ENCODE peak calls at places on chromosome 18, in five cellular contexts. One of them, this sample, is unnamed.

GRCh38 chr18:22032392-22032961 is 136.9 kb upstream of the GATA6 start:
- DNase-seq in A549: peak
- DNase-seq in hepatocyte: peak
- DNase-seq in HFF-Myc: peak
- DNase-seq in nephron progenitor cell: no peak
- DNase-seq in this sample: no peak

GRCh38 chr18:75247041-75247551 is 36.5 kb downstream of the TSHZ1 start:
- DNase-seq in A549: no peak
- DNase-seq in hepatocyte: no peak
- DNase-seq in HFF-Myc: no peak
- DNase-seq in nephron progenitor cell: no peak
- DNase-seq in this sample: no peak

GRCh38 chr18:9335255-9336045 is 877 bp downstream of the TWSG1 start:
- DNase-seq in A549: no peak
- DNase-seq in hepatocyte: no peak
- DNase-seq in HFF-Myc: no peak
- DNase-seq in nephron progenitor cell: no peak
- DNase-seq in this sample: no peak

GRCh38 chr18:32714571-32715148 is 58.2 kb downstream of the KLHL14 start:
- DNase-seq in A549: peak
- DNase-seq in hepatocyte: peak
- DNase-seq in HFF-Myc: peak
- DNase-seq in nephron progenitor cell: peak
- DNase-seq in this sample: peak

GRCh38 chr18:77102246-77103040 is 30.1 kb downstream of the MBP start:
- DNase-seq in A549: no peak
- DNase-seq in hepatocyte: no peak
- DNase-seq in HFF-Myc: peak
- DNase-seq in nephron progenitor cell: no peak
- DNase-seq in this sample: no peak

GRCh38 chr18:76388891-76389423 is 106.1 kb downstream of the ZNF516 start:
- DNase-seq in A549: no peak
- DNase-seq in hepatocyte: no peak
- DNase-seq in HFF-Myc: no peak
- DNase-seq in nephron progenitor cell: no peak
- DNase-seq in this sample: no peak

GRCh38 chr18:24600076-24600654 is 139.7 kb downstream of the HRH4 start:
- DNase-seq in A549: peak
- DNase-seq in hepatocyte: peak
- DNase-seq in HFF-Myc: peak
- DNase-seq in nephron progenitor cell: peak
- DNase-seq in this sample: peak

GRCh38 chr18:63505566-63506335 is 29.0 kb downstream of the SERPINB5 start:
- DNase-seq in A549: peak
- DNase-seq in hepatocyte: peak
- DNase-seq in HFF-Myc: no peak
- DNase-seq in nephron progenitor cell: peak
- DNase-seq in this sample: no peak

GRCh38 chr18:79905389-79905911 is 46.0 kb downstream of the SLC66A2 start:
- DNase-seq in A549: no peak
- DNase-seq in hepatocyte: no peak
- DNase-seq in HFF-Myc: no peak
- DNase-seq in nephron progenitor cell: no peak
- DNase-seq in this sample: no peak

GRCh38 chr18:73948497-73948896 is 199.1 kb downstream of the FBXO15 start:
- DNase-seq in A549: no peak
- DNase-seq in hepatocyte: no peak
- DNase-seq in HFF-Myc: peak
- DNase-seq in nephron progenitor cell: no peak
- DNase-seq in this sample: no peak

GRCh38 chr18:12577848-12578247 is 80.1 kb downstream of the SPIRE1 start:
- DNase-seq in A549: no peak
- DNase-seq in hepatocyte: no peak
- DNase-seq in HFF-Myc: no peak
- DNase-seq in nephron progenitor cell: no peak
- DNase-seq in this sample: no peak

GRCh38 chr18:53752968-53753367 is 471.5 kb downstream of the MBD2 start:
- DNase-seq in A549: no peak
- DNase-seq in hepatocyte: no peak
- DNase-seq in HFF-Myc: no peak
- DNase-seq in nephron progenitor cell: no peak
- DNase-seq in this sample: no peak

GRCh38 chr18:5515007-5515744 is 28.6 kb downstream of the EPB41L3 start:
- DNase-seq in A549: no peak
- DNase-seq in hepatocyte: no peak
- DNase-seq in HFF-Myc: no peak
- DNase-seq in nephron progenitor cell: no peak
- DNase-seq in this sample: no peak

GRCh38 chr18:76394780-76395476 is 100.1 kb downstream of the ZNF516 start:
- DNase-seq in A549: no peak
- DNase-seq in hepatocyte: no peak
- DNase-seq in HFF-Myc: no peak
- DNase-seq in nephron progenitor cell: no peak
- DNase-seq in this sample: no peak

DNA sequence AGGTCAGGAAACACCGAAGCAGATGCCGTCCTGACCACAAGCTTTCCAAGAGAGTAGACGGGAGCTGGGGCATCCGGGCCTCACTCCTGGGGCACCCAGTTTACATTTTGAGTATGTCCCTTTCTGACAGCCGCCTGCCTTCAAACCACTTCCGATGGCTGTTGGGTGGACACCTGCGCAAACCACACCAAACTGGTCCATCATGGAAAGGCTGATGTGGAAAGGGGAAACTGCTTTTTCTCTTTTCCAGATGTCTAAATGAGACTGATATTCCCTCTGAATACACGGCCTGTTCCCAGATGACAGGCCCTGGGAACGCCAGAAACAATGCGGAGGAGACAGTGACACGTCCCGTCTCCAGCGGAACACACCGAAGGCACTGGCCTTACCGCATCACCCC is 290.0 kb upstream of the SALL3 start:
- DNase-seq in A549: no peak
- DNase-seq in hepatocyte: no peak
- DNase-seq in HFF-Myc: no peak
- DNase-seq in nephron progenitor cell: no peak
- DNase-seq in this sample: no peak
- TF ChIP-seq CTCF in A549: no peak
- TF ChIP-seq CTCF in hepatocyte: no peak
- TF ChIP-seq CTCF in HFF-Myc: no peak
- TF ChIP-seq CTCF in nephron progenitor cell: no peak
- TF ChIP-seq CTCF in this sample: no peak

DNA sequence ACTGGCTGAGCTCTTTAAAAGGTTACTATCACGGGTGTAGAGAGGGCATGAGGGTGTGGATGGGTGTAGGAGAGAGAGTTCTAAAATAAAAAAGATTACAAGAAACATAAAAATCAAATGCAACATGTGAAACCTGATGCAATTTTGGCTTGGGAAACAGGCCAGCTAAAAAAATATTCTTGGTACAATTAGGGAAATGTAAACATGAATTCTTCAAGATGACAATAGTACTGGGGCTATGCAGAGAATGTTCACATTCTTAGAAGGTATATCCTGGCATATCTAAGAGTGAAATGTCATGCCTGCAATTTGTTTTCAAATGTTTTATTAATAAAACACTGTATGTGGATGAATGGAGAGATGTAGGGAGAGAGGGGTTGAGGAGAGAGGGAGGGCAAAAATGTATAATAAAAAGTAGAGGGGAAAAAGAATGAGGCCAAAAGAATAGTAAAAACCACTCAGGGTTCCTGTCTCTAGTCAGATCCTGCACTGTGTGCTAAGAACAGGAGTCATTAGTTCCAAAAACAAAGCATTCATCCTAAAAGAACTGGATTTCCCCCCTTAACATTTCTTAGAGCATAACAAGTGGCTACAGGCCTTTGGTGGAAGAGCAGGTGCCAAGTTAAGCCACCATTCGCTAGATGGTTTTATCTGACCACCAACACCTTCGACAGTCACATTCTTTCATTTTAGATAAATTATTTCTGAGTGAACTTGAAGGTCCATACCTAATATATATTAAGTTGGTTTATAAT is 77.3 kb downstream of the LPIN2 start:
- DNase-seq in A549: no peak
- DNase-seq in hepatocyte: no peak
- DNase-seq in HFF-Myc: no peak
- DNase-seq in nephron progenitor cell: no peak
- DNase-seq in this sample: no peak
- TF ChIP-seq CTCF in A549: no peak
- TF ChIP-seq CTCF in hepatocyte: no peak
- TF ChIP-seq CTCF in HFF-Myc: no peak
- TF ChIP-seq CTCF in nephron progenitor cell: no peak
- TF ChIP-seq CTCF in this sample: no peak

GRCh38 chr18:6752200-6752873 is 22.8 kb downstream of the ARHGAP28 start:
- DNase-seq in A549: no peak
- DNase-seq in hepatocyte: peak
- DNase-seq in HFF-Myc: no peak
- DNase-seq in nephron progenitor cell: no peak
- DNase-seq in this sample: no peak
- TF ChIP-seq CTCF in A549: no peak
- TF ChIP-seq CTCF in hepatocyte: no peak
- TF ChIP-seq CTCF in HFF-Myc: no peak
- TF ChIP-seq CTCF in nephron progenitor cell: no peak
- TF ChIP-seq CTCF in this sample: no peak

DNA sequence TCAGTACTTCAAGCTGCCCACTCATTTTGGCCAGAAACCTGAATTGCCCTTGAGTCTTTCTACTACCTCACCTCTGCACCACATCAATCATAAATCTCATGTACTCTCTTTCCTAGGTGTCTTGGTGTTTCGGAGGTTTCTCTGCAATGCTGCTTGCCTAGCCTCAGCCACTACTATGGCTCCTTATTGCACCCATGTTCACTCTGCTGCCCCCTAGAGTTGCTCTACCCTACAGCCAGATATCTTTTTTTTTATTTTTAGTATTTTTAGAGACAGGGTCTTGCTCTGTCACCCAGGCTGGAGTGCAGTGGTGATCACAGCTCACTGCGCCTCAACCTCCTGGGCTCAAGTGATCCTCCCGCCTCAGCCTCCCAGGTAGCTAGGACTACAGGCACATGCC is 413.0 kb downstream of the PTPRM start:
- DNase-seq in A549: no peak
- DNase-seq in hepatocyte: no peak
- DNase-seq in HFF-Myc: no peak
- DNase-seq in nephron progenitor cell: no peak
- DNase-seq in this sample: no peak
- TF ChIP-seq CTCF in A549: peak
- TF ChIP-seq CTCF in hepatocyte: no peak
- TF ChIP-seq CTCF in HFF-Myc: peak
- TF ChIP-seq CTCF in nephron progenitor cell: no peak
- TF ChIP-seq CTCF in this sample: peak

DNA sequence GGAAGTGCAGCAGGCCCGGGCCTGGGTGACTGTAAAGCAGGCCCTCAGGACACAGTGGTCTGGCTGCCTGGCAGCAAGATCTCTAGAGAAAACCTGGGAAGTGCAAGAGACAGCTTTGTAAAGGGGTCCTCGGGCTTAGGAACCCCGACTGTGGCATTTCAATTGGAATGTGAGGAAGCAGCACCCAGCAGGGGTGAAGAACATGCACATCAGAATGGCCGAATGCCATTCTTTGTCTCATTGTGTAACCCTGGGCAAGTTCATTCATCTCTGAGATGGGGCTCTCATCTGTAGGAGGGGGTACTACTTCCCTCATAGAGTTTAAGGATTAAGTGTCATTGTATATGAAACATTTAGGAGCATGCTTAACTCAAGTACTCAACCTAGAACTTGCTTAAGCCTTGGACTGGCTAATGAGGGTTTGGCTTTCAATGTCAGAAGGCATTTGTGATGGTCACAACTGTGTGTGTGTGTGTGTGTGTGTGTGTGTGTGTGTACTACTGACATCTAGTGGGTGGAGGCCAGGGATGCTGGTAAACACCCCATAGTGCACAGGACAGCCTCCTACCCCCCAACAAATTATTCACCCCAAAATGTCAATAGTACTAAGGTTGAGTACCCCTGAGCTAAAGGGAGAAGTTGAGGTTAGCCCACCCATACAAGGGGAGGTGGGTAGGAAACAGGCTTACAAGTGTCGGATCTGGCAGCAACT is 29.3 kb downstream of the MEX3C start:
- DNase-seq in A549: peak
- DNase-seq in hepatocyte: no peak
- DNase-seq in HFF-Myc: no peak
- DNase-seq in nephron progenitor cell: no peak
- DNase-seq in this sample: no peak
- TF ChIP-seq CTCF in A549: no peak
- TF ChIP-seq CTCF in hepatocyte: no peak
- TF ChIP-seq CTCF in HFF-Myc: no peak
- TF ChIP-seq CTCF in nephron progenitor cell: no peak
- TF ChIP-seq CTCF in this sample: no peak

DNA sequence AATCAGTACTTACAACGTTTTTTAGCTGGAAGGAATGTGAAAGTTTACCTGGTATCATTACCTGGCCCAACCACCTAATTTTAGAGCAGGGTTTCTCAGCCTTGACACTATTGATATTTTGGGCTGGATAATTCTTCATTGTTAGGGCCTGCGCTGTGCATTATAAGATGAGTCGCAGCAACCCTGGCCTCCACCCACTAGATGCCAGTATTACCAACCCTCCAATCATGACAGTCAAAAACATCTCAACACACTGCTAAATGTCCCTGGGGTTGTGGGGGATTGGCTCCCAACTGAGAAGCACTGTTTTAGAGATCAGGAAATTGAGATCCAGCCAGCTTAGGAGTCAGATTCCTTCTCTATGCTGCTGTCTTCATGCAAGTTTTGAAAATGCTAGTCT is 265.3 kb upstream of the TCF4 start:
- DNase-seq in A549: no peak
- DNase-seq in hepatocyte: no peak
- DNase-seq in HFF-Myc: no peak
- DNase-seq in nephron progenitor cell: no peak
- DNase-seq in this sample: no peak
- TF ChIP-seq CTCF in A549: no peak
- TF ChIP-seq CTCF in hepatocyte: no peak
- TF ChIP-seq CTCF in HFF-Myc: no peak
- TF ChIP-seq CTCF in nephron progenitor cell: no peak
- TF ChIP-seq CTCF in this sample: no peak

GRCh38 chr18:68660355-68661183 is 54.3 kb downstream of the TMX3 start:
- DNase-seq in A549: peak
- DNase-seq in hepatocyte: peak
- DNase-seq in HFF-Myc: peak
- DNase-seq in nephron progenitor cell: no peak
- DNase-seq in this sample: no peak
- TF ChIP-seq CTCF in A549: peak
- TF ChIP-seq CTCF in hepatocyte: peak
- TF ChIP-seq CTCF in HFF-Myc: peak
- TF ChIP-seq CTCF in nephron progenitor cell: peak
- TF ChIP-seq CTCF in this sample: peak

GRCh38 chr18:50644807-50645206 is 84.9 kb downstream of the MAPK4 start:
- DNase-seq in A549: peak
- DNase-seq in hepatocyte: peak
- DNase-seq in HFF-Myc: no peak
- DNase-seq in nephron progenitor cell: peak
- DNase-seq in this sample: no peak
- TF ChIP-seq CTCF in A549: peak
- TF ChIP-seq CTCF in hepatocyte: peak
- TF ChIP-seq CTCF in HFF-Myc: peak
- TF ChIP-seq CTCF in nephron progenitor cell: peak
- TF ChIP-seq CTCF in this sample: peak

This sample was measured in neural crest cell.